ENCODE peak calls at places on chromosomes 12 and 14, in four cellular contexts. P, F, Y and B are unnamed samples.
A peak's percentile ranks its signal among the peaks of the same experiment; 100 is the strongest.

GRCh38 chr12:62396750-62397149 is 69.9 kb upstream of the MON2 start:
- DNase-seq in F (no peak), P (no peak), Y (no peak), B (no peak)

GRCh38 chr12:131684015-131684725 is 26.7 kb upstream of the SFSWAP start:
- DNase-seq in P (no peak), Y (no peak), F (no peak), B (no peak)

GRCh38 chr12:4273651-4274395 is at the start of gene CCND2:
- DNase-seq in Y (peak; percentile 69), P (peak; percentile 53), F (no peak), B (peak; percentile 43)

GRCh38 chr12:23083267-23083666 is 458.3 kb downstream of the ETNK1 start:
- DNase-seq in F (no peak), P (no peak), Y (no peak), B (no peak)

GRCh38 chr12:100741084-100741711 is 53.4 kb upstream of the ANO4 start:
- DNase-seq in P (peak; percentile 27), F (peak; percentile 6), Y (no peak), B (peak; percentile 37)

GRCh38 chr14:101232340-101233015 is 328.8 kb upstream of the DIO3 start:
- DNase-seq in F (no peak), Y (no peak), P (no peak), B (no peak)

GRCh38 chr12:125310461-125310860 is 245.2 kb downstream of the AACS start:
- DNase-seq in F (no peak), Y (no peak), P (no peak), B (no peak)

GRCh38 chr14:94850332-94851211 is 80.7 kb upstream of the GSC start:
- DNase-seq in F (no peak), P (no peak), Y (no peak), B (no peak)

GRCh38 chr12:68911197-68911718 is 21.7 kb downstream of the CPM start:
- DNase-seq in Y (no peak), F (no peak), P (no peak), B (no peak)

GRCh38 chr12:6961695-6962284 is 8.7 kb downstream of the PHB2 start:
- DNase-seq in F (peak; percentile 73), P (peak; percentile 85), Y (no peak), B (peak; percentile 78)

GRCh38 chr14:102949801-102950451 is 27.5 kb downstream of the AMN start:
- DNase-seq in Y (no peak), P (no peak), F (no peak), B (no peak)

DNA sequence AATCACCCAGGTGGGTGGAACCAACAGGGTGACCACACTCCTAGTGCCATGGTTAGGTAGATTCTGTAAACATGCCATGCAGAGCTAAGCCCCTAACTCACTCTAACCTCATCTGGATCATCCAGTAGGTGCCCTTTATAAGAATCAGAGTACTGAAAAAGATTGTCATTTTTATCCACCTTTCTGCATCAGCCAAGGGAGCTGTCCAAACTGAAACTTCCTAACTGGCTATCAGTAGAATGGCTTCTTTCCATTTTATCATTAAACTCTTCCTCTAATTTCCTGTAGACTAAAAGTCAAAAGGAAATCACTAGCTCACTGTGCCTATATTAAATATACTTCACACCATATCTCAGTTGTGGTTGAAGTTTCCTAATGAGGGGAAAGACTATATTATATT is 6.5 kb downstream of the KCNK10 start:
- DNase-seq in F (no peak), Y (no peak), P (no peak), B (no peak)
- TF ChIP-seq REST in F (peak; percentile 6), Y (no peak), P (peak; percentile 47), B (no peak)

GRCh38 chr12:45268672-45269406 is 52.9 kb downstream of the ANO6 start:
- DNase-seq in P (peak; percentile 35), Y (no peak), F (peak; percentile 56), B (peak; percentile 58)
- TF ChIP-seq REST in P (no peak), Y (no peak), F (no peak), B (no peak)

GRCh38 chr12:26768611-26769603 is 64.1 kb downstream of the ITPR2 start:
- DNase-seq in P (no peak), F (no peak), Y (no peak), B (no peak)
- TF ChIP-seq REST in P (no peak), F (no peak), Y (no peak), B (no peak)

GRCh38 chr12:751828-752672 is at the start of gene WNK1:
- DNase-seq in Y (peak; percentile 93), P (peak; percentile 99), F (peak; percentile 97), B (peak; percentile 97)
- TF ChIP-seq REST in Y (no peak), P (no peak), F (no peak), B (no peak)

DNA sequence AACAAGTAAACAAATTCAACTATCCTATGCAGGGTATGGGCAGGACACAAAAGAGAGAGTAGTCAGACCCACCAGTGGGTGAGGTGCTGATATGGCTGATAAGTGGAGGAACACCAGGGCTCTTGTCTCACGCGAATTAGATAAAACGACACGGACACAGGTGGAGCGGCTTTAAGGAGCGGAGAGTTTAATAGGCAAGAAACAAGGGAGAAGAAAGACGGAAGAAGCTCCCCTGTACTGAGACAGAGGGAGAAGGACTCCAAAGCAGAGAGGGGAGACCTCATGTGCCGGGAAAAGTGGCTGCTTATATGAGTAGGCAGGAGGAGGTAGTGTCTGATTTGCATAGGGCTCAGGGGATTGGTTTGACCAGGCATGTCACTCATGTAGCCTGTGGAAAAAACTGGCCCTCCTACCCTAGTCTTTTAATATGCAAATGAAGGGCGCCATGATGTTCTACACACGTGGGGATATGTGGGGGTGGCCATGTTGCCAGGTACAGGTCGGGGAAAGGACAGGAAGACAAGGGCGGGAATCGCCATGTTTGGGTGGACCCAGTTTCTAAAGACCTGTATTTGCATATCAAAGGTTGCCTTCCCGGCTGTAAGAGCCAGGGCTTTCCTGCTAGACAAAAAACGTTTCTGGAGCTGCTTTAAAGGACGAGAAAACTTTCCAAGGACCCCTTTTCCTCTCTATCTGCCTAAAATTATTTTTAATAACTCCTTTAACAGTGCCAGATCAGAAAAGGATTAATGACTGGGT is 28.8 kb downstream of the RPGRIP1 start:
- DNase-seq in Y (peak; percentile 88), P (peak; percentile 50), F (peak; percentile 55), B (no peak)
- TF ChIP-seq REST in Y (no peak), P (no peak), F (no peak), B (no peak)